ENCODE peak calls at places on chromosomes 7 and 10, in four cellular contexts. D, U, Q and Y are unnamed samples.

GRCh38 chr7:148398844-148399365 is 191.7 kb upstream of the C7orf33 start:
- DNase-seq in D (no peak), U (no peak), Q (no peak), Y (no peak)

GRCh38 chr7:76220185-76221057 is 18.7 kb downstream of the SRRM3 start:
- DNase-seq in U (no peak), D (no peak), Q (no peak), Y (no peak)

GRCh38 chr10:49109669-49110335 is 5.5 kb downstream of the VSTM4 start:
- DNase-seq in Q (peak; percentile 34), U (no peak), D (peak; percentile 42), Y (peak; percentile 91)

GRCh38 chr7:25647007-25647406 is 418.7 kb upstream of the NPVF start:
- DNase-seq in U (no peak), D (no peak), Q (no peak), Y (no peak)

GRCh38 chr7:71311576-71311975 is 179.6 kb downstream of the GALNT17 start:
- DNase-seq in U (no peak), Q (no peak), D (no peak), Y (no peak)

GRCh38 chr10:97016728-97017473 is 168.9 kb downstream of the SLIT1 start:
- DNase-seq in Q (no peak), U (no peak), D (no peak), Y (no peak)

GRCh38 chr7:1539346-1540321 is 9.1 kb downstream of the MAFK start:
- DNase-seq in Q (no peak), D (no peak), U (no peak), Y (no peak)

GRCh38 chr10:72274730-72275350 is 1.1 kb downstream of the DDIT4 start:
- DNase-seq in Q (peak; percentile 78), U (peak; percentile 80), D (peak; percentile 72), Y (peak; percentile 71)

GRCh38 chr7:127536426-127537152 is 48.8 kb downstream of the GCC1 start:
- DNase-seq in D (no peak), Q (no peak), U (no peak), Y (no peak)

GRCh38 chr7:99752354-99752753 is 17.4 kb upstream of the CYP3A7 start:
- DNase-seq in Q (peak; percentile 62), U (peak; percentile 55), D (no peak), Y (no peak)

GRCh38 chr10:105206616-105207015 is 565.5 kb downstream of the SORCS3 start:
- DNase-seq in U (no peak), Q (no peak), D (no peak), Y (no peak)

GRCh38 chr7:90552521-90552920 is 43.6 kb upstream of the CDK14 start:
- DNase-seq in U (no peak), D (no peak), Q (no peak), Y (no peak)

GRCh38 chr10:75230600-75231038 is 5.1 kb downstream of the COMTD1 start:
- DNase-seq in U (peak; percentile 88), Q (peak; percentile 95), D (peak; percentile 91), Y (peak; percentile 98)

GRCh38 chr7:27248911-27249723 is 6.5 kb downstream of the EVX1 start:
- DNase-seq in D (no peak), Q (no peak), U (no peak), Y (no peak)

DNA sequence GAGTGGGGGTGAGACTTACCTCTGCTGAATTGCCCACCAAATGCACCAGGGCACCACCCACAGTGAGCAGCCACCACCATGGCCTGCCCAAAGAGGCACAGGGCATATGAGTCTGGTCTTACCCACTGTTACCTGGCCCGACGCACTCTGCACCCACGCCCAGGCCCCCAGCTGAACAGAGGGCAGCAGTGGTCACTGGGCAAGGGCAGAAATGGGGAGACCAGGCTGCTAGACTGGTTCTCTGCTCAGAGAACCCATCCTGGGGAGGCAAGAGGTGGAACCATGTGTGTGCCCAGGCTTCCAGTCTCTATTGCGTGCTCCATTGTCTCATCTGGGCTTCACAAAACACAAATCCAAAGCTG is 39.4 kb upstream of the DAGLB start:
- DNase-seq in Q (no peak), D (no peak), U (no peak), Y (no peak)
- TF ChIP-seq POLR2A in Q (no peak), D (no peak), U (no peak), Y (no peak)

GRCh38 chr7:92835140-92835850 is 1.1 kb downstream of the CDK6 start:
- DNase-seq in Q (peak; percentile 65), U (peak; percentile 47), D (no peak), Y (peak; percentile 88)

GRCh38 chr7:92834661-92835139 is 1.7 kb downstream of the CDK6 start:
- DNase-seq in U (peak; percentile 10), D (no peak), Q (peak; percentile 41), Y (peak; percentile 87)

GRCh38 chr7:92835851-92836488 is 403 bp downstream of the CDK6 start:
- DNase-seq in Q (peak; percentile 28), U (peak; percentile 10), D (no peak), Y (no peak)

GRCh38 chr7:92837214-92837749 is 909 bp upstream of the CDK6 start:
- DNase-seq in D (no peak), U (no peak), Q (no peak), Y (no peak)

DNA sequence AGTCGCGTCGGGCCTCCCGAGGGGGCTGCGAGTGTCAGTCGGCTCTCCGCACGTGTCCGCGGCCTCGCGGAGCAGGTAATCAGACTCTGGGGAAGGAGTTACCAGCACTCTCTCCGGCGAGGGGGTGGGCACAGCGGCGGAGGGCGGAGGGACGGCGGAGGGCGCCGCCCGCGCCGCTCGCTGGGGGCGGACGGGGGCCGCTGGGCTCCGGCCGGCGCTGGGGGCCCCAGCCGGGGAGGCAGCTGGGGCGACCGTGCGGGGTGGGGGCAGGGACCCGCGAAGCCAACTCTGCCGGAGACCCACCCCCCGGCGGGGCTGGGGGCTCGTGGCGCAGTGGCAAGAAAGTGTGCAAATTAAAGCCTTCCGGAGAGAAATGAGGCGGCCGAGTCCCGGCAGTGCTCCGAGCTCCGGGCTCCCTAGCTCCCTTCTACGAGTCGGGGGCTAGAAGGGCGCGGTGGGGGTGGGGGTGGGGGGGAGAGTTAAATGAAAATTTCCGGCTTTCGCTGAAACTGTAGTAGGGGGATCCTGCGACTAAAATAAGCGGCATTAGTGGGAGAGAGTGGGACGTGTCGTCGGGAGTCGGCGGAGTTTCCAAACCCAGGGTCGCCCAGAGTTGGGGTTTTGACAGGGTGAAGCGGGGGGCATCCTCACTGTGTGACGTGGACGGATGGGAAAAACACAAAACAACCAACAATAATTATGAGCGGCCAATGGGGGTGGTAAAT is at the start of gene CDK6:
- DNase-seq in D (no peak), Q (peak; percentile 71), U (peak; percentile 51), Y (peak; percentile 47)
- TF ChIP-seq POLR2A in D (no peak), Q (no peak), U (no peak), Y (no peak)

DNA sequence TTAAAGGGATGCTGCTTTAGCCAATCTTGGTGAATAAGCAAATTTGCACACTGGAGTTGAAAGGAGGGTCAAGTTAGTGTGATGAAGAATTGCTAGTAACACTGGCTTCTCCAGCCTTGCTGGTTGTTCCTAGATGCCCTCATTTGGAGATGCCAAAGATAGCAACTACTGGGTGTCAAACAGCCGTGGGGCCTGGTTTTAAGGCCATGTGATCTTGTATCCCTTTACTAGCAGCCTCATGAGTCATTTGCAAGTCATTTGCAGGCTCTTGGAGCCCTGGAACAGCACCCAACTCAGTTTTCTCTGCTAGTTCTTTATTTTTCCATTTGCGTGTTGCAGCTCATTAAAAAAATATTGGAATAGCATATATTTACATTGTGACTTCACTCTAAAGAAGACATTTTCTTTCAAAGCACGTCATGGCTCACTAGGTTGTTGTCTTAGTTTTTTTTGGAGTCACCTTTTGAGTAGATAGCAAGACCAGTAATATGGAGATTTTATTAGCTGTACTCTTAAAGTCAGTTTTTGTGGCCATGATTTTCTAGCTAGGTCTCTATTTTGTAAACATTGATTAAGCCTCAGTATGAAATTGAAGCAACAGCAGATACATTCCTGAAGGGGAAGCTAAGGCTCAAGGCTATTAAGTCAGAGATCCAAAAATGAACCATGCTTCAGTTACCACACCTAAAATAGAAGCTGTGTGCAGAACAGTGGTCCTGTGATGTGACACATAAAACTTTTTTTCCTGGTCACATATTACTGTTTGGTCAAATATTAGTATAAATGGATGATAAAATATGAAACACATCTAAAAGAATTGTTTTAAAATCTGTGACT is 1.3 kb downstream of the LSMEM1 start:
- DNase-seq in Q (no peak), D (no peak), U (peak; percentile 19), Y (no peak)
- TF ChIP-seq POLR2A in Q (no peak), D (no peak), U (no peak), Y (no peak)

DNA sequence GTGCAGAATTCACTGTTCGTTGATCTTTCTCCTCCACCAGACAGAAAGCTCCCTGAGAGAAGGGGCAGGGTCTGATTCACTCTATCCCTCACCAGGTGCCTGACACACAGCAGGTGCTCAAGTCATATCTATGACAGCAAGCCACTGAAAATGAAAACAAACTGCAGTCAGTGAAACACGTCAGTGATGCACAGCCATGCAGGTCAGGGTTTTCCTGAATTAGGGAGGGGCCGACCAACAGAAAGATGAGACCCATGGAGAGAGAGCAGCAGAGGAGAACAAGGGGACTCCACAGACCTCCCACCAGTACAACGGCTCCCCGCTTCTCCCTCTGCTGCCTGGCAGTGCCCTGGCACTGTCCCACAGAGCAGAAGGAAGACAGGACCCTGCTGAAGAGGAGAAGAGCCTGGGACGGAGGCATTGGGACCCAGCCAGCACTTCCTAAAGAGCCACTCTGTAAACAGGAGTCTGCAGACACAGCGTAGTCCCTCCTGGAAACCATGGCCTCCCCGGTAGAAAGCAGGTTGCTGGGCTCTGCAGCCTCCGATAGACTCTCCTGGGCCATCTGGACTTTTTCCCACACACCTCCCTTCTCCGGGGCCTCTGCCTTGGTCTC is 50.3 kb downstream of the FAM53B start:
- DNase-seq in U (no peak), Q (no peak), D (no peak), Y (no peak)
- TF ChIP-seq POLR2A in U (no peak), Q (no peak), D (no peak), Y (no peak)